ENCODE peak calls at places on chromosomes 6 and 20, in seven cellular contexts. Z is GM23248; K is left ventricle myocardium inferior; Y is tibial artery; C is ovary; D is heart right ventricle; J is effector memory CD4-positive, alpha-beta T cell. W is an unnamed sample.

GRCh38 chr20:64133951-64134407 is 26.6 kb upstream of the NPBWR2 start:
- DNase-seq in Y (no peak), Z (no peak), C (no peak), K (no peak), D (no peak), J (no peak), W (peak)

GRCh38 chr20:43463864-43464785 is 6.4 kb downstream of the SRSF6 start:
- DNase-seq in C (no peak), J (no peak), D (no peak), K (no peak), Y (no peak), Z (no peak), W (no peak)

GRCh38 chr20:46356195-46357029 is 48.1 kb upstream of the CDH22 start:
- DNase-seq in Z (no peak), K (no peak), Y (no peak), J (no peak), D (no peak), C (no peak), W (no peak)

GRCh38 chr6:138648127-138648526 is 125.4 kb upstream of the CCDC28A start:
- DNase-seq in Y (no peak), D (no peak), C (no peak), Z (no peak), K (no peak), J (no peak), W (no peak)

GRCh38 chr20:37542281-37542680 is 14.6 kb upstream of the BLCAP start:
- DNase-seq in Y (no peak), J (no peak), Z (no peak), C (no peak), K (no peak), D (no peak), W (no peak)

GRCh38 chr20:53643031-53643832 is 49.6 kb upstream of the ZNF217 start:
- DNase-seq in Y (no peak), Z (peak), C (no peak), K (no peak), J (peak), D (no peak), W (peak)

GRCh38 chr6:142695016-142695415 is 250.0 kb downstream of the HIVEP2 start:
- DNase-seq in J (no peak), Y (no peak), D (peak), C (peak), K (no peak), Z (no peak), W (no peak)

GRCh38 chr6:56821005-56821432 is 133.9 kb upstream of the BEND6 start:
- DNase-seq in J (no peak), Y (no peak), Z (no peak), K (no peak), C (no peak), D (no peak), W (no peak)

GRCh38 chr6:106750146-106750900 is 120.9 kb downstream of the QRSL1 start:
- DNase-seq in C (no peak), J (no peak), Y (no peak), D (no peak), Z (no peak), K (no peak), W (no peak)

GRCh38 chr6:32838114-32838958 is at the start of gene TAP2:
- DNase-seq in Y (peak), C (peak), Z (peak), J (peak), K (peak), D (peak), W (peak)

GRCh38 chr20:50172347-50173013 is 18.1 kb upstream of the CEBPB start:
- DNase-seq in D (peak), K (peak), Y (peak), Z (peak), C (peak), J (no peak), W (peak)

GRCh38 chr6:19835605-19836004 is 1.6 kb upstream of the ID4 start:
- DNase-seq in Z (no peak), K (no peak), D (no peak), C (no peak), Y (no peak), J (no peak), W (no peak)

GRCh38 chr6:10146723-10147451 is 268.0 kb downstream of the TFAP2A start:
- DNase-seq in K (no peak), J (no peak), D (peak), Z (peak), C (no peak), Y (no peak), W (no peak)

GRCh38 chr6:79699606-79700005 is 68.5 kb downstream of the SH3BGRL2 start:
- DNase-seq in J (no peak), Y (no peak), K (no peak), D (no peak), C (no peak), Z (no peak), W (no peak)

GRCh38 chr6:7454696-7455095 is 65.1 kb downstream of the RIOK1 start:
- DNase-seq in Z (no peak), C (no peak), D (no peak), Y (no peak), K (no peak), J (no peak), W (no peak)

GRCh38 chr6:32816746-32817204 is at the start of gene HLA-DOB:
- DNase-seq in K (no peak), J (no peak), Z (peak), C (no peak), Y (no peak), D (no peak), W (no peak)

GRCh38 chr6:41373919-41374617 is 38.7 kb downstream of the NCR2 start:
- DNase-seq in C (no peak), Z (peak), Y (no peak), K (no peak), J (no peak), D (no peak), W (no peak)
- H3K4me3 ChIP-seq in C (no peak), Z (no peak), Y (no peak), K (peak), J (peak), D (no peak), W (no peak)

DNA sequence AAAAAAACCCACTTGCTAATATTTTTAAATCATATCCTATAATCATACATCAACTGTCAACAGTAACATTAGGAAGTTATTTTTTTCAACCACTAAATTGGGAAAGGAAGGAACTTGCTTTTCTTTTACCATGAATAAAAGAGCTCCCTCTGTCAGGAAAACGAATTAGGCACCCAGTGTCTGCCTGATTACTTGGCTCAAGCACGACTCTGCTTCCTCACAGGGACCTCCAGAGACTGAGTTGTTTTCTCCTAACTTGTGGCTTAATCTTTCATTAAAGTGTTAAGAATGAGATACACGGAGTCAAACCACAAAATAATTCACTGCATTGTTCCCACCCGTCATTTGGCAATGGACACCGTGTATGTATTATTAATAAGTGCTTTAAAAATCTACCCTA is 1405.1 kb upstream of the EYS start:
- DNase-seq in Z (no peak), K (no peak), C (no peak), D (no peak), Y (no peak), J (no peak), W (no peak)
- H3K4me3 ChIP-seq in Z (no peak), K (no peak), C (no peak), D (no peak), Y (no peak), J (no peak), W (no peak)

GRCh38 chr6:15736023-15736696 is 73.3 kb upstream of the DTNBP1 start:
- DNase-seq in K (no peak), J (no peak), Y (no peak), D (no peak), Z (no peak), C (no peak), W (no peak)
- H3K4me3 ChIP-seq in K (no peak), J (no peak), Y (no peak), D (no peak), Z (no peak), C (no peak), W (no peak)

GRCh38 chr6:110198561-110198960 is 18.3 kb downstream of the CDC40 start:
- DNase-seq in D (no peak), Y (no peak), K (no peak), J (no peak), Z (no peak), C (no peak), W (no peak)

GRCh38 chr6:110196874-110197273 is 16.6 kb downstream of the CDC40 start:
- DNase-seq in J (no peak), C (no peak), D (no peak), K (no peak), Y (no peak), Z (no peak), W (no peak)

GRCh38 chr6:110195639-110196038 is 15.4 kb downstream of the CDC40 start:
- DNase-seq in J (no peak), Y (no peak), Z (no peak), K (no peak), C (no peak), D (no peak), W (no peak)

GRCh38 chr6:110201141-110201848 is 21.1 kb downstream of the CDC40 start:
- DNase-seq in K (no peak), C (no peak), Z (no peak), D (no peak), J (no peak), Y (no peak), W (no peak)
- H3K4me3 ChIP-seq in K (no peak), C (no peak), Z (no peak), D (no peak), J (no peak), Y (no peak), W (no peak)

GRCh38 chr6:53673138-53673801 is 7.7 kb upstream of the KLHL31 start:
- DNase-seq in J (no peak), C (no peak), D (no peak), K (no peak), Z (peak), Y (no peak), W (peak)
- H3K4me3 ChIP-seq in J (no peak), C (no peak), D (no peak), K (no peak), Z (no peak), Y (no peak), W (no peak)

DNA sequence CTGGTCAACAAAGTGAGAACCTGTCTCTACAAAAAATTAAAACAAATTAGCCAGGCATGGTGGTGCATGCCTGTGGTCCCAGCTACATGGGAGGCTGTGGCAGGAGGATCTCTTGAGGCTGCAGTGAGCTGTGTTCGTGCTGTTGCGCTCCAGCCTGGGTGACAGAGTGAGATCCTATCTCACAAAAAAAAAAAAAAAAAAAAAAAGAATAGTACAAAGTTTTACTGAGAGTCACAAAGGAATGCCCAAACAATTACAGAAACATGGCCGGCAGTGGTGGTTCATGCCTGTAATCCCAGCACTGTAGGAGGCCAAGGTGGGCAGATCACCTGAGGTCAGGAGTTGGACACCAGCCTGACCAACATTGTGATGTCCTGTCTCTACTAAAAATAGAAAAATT is 14.8 kb upstream of the DSTN start:
- DNase-seq in K (no peak), C (no peak), Y (no peak), J (no peak), Z (no peak), D (no peak), W (no peak)
- H3K4me3 ChIP-seq in K (no peak), C (no peak), Y (no peak), J (no peak), Z (no peak), D (no peak), W (no peak)

GRCh38 chr6:36232172-36232571 is 35.6 kb downstream of the BRPF3 start:
- DNase-seq in Z (no peak), K (no peak), J (no peak), C (no peak), Y (no peak), D (no peak), W (no peak)
- H3K4me3 ChIP-seq in Z (no peak), K (no peak), J (no peak), C (no peak), Y (no peak), D (no peak), W (no peak)

DNA sequence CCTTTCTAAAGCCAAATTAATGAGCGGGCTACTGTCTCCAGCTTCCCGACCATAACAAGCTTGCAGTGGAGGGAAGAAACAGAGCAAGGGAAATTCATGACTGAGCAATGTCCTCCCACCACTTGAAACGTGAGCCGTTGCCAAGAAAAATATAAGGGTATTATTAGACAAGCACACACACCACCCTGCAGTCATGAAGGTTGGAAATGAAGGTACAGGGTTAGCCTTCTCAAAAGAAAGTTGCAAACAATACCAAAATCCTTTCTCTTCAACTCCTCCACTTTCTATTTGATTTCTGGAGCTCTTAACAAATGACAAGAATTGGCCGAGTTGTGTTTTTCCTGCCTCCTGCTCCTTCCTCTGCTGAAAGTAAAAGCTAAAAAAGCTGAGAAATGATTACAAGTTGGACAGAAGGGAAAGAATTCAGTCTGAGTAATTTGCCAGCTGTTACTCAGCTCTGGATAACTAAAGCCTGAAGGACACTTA is 151.1 kb upstream of the B3GAT2 start:
- DNase-seq in J (no peak), C (peak), Y (no peak), K (no peak), D (peak), Z (peak), W (no peak)
- H3K4me3 ChIP-seq in J (no peak), C (no peak), Y (peak), K (peak), D (peak), Z (peak), W (no peak)

DNA sequence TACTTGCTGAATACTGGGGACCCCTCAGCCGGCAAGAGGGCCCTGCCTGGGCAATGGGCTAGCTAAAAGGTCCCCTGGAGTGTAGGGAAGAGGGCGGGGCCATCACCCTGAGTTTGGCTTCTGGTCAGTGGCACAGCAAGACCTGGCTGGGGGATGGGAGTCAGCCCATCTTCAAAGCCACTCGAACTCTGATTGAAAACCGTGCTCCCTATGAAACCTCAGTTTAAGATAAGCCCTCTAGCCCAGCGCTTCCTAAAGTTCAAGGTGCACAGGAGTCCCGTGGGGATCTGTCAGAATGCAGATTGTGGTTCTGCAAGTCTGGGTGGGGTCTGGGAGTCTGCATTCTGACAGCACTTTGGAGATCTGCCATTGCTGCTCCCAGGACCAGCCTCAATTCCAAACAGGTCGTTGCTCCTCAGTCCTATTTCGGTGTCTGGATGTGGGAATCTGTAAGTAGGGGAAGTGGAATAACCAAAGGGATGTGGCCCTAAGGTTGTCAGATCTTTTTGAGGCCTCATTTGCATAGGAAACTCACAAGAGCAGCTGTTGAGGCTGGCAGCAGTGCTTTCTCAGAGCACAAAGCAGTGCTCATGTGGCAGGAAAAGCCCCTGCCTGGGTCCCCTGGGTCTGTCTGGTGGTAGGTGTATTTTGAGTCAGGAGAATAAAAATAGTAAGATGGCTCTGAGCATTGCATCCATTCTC is 85.3 kb upstream of the SCP2D1 start:
- DNase-seq in Y (no peak), J (no peak), C (no peak), D (no peak), K (no peak), Z (no peak), W (no peak)
- H3K4me3 ChIP-seq in Y (no peak), J (no peak), C (no peak), D (no peak), K (no peak), Z (no peak), W (no peak)

W was measured in adrenal gland.